ENCODE peak calls at places on chromosome 1, in four cellular contexts. One of them, this sample, is unnamed.

GRCh38 chr1:78541479-78541878 is 50.7 kb downstream of the PTGFR start:
- DNase-seq in esophagus squamous epithelium: no peak
- DNase-seq in astrocyte of the cerebellum: no peak
- DNase-seq in GM10248: no peak
- DNase-seq in this sample: no peak

GRCh38 chr1:185720633-185721272 is 13.4 kb upstream of the HMCN1 start:
- DNase-seq in esophagus squamous epithelium: no peak
- DNase-seq in astrocyte of the cerebellum: peak; percentile 64
- DNase-seq in GM10248: no peak
- DNase-seq in this sample: no peak

GRCh38 chr1:84208935-84209334 is 64.9 kb downstream of the PRKACB start:
- DNase-seq in esophagus squamous epithelium: no peak
- DNase-seq in astrocyte of the cerebellum: no peak
- DNase-seq in GM10248: no peak
- DNase-seq in this sample: no peak

GRCh38 chr1:86640161-86640560 is 64.2 kb upstream of the SH3GLB1 start:
- DNase-seq in esophagus squamous epithelium: no peak
- DNase-seq in astrocyte of the cerebellum: no peak
- DNase-seq in GM10248: no peak
- DNase-seq in this sample: no peak

GRCh38 chr1:228865613-228866320 is 130.5 kb downstream of the RHOU start:
- DNase-seq in esophagus squamous epithelium: no peak
- DNase-seq in astrocyte of the cerebellum: no peak
- DNase-seq in GM10248: no peak
- DNase-seq in this sample: no peak

GRCh38 chr1:178273707-178274410 is 180.0 kb downstream of the RASAL2 start:
- DNase-seq in esophagus squamous epithelium: no peak
- DNase-seq in astrocyte of the cerebellum: no peak
- DNase-seq in GM10248: peak; percentile 14
- DNase-seq in this sample: no peak

GRCh38 chr1:55720243-55720642 is 505.1 kb upstream of the USP24 start:
- DNase-seq in esophagus squamous epithelium: no peak
- DNase-seq in astrocyte of the cerebellum: no peak
- DNase-seq in GM10248: no peak
- DNase-seq in this sample: no peak

GRCh38 chr1:109266965-109267364 is 16.0 kb downstream of the PSRC1 start:
- DNase-seq in esophagus squamous epithelium: no peak
- DNase-seq in astrocyte of the cerebellum: peak; percentile 76
- DNase-seq in GM10248: no peak
- DNase-seq in this sample: no peak

GRCh38 chr1:82227696-82228095 is 427.0 kb downstream of the ADGRL2 start:
- DNase-seq in esophagus squamous epithelium: no peak
- DNase-seq in astrocyte of the cerebellum: peak; percentile 55
- DNase-seq in GM10248: no peak
- DNase-seq in this sample: no peak

GRCh38 chr1:76330993-76331603 is 256.6 kb downstream of the ST6GALNAC3 start:
- DNase-seq in esophagus squamous epithelium: no peak
- DNase-seq in astrocyte of the cerebellum: peak; percentile 69
- DNase-seq in GM10248: peak; percentile 28
- DNase-seq in this sample: peak; percentile 62

GRCh38 chr1:227766015-227766634 is 30.9 kb downstream of the SNAP47 start:
- DNase-seq in esophagus squamous epithelium: no peak
- DNase-seq in astrocyte of the cerebellum: no peak
- DNase-seq in GM10248: no peak
- DNase-seq in this sample: peak; percentile 92

GRCh38 chr1:53369034-53369750 is 41.3 kb upstream of the LRP8 start:
- DNase-seq in esophagus squamous epithelium: no peak
- DNase-seq in astrocyte of the cerebellum: no peak
- DNase-seq in GM10248: no peak
- DNase-seq in this sample: no peak

DNA sequence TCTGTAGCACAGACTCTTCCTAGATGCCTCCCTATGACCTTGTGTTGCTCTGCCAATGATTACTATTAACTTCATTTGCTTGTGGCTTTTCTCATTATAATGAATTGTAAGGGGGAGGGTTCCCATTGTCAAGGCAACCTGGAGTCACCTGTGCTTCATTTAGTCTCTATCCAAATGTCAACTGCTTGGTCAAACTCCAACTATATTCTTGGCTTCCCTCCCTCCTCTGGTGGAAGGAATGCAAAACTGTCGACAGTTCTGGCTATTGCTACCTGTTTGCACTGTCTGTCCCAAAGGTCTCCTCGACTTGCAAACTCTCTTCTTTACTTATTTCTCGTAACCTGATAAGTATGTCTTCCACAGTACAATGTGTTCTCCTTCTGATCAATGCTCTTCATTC is 100.3 kb downstream of the CACNA1E start:
- DNase-seq in esophagus squamous epithelium: no peak
- DNase-seq in astrocyte of the cerebellum: no peak
- DNase-seq in GM10248: no peak
- DNase-seq in this sample: no peak
- TF ChIP-seq CTCF in esophagus squamous epithelium: peak; percentile 40
- TF ChIP-seq CTCF in astrocyte of the cerebellum: no peak
- TF ChIP-seq CTCF in GM10248: no peak
- TF ChIP-seq CTCF in this sample: no peak

DNA sequence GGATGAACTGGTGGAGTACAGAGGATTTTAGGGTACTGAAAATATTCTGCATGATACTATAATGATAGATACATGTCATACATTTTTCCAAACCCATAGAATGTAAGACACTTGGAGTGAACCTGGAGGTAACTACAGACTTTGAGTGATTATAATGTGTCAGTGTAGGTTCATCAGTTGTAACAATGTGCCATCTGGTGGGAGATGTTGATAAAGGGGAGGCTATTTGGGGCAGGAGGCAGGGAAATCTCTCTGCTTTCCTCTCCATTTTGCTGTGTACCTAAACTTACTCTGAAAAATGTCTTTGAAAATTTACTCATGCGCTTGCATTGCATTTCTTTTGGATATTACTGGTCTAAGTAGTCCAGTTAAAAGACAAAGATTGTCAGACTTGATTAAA is 35.2 kb downstream of the PTBP2 start:
- DNase-seq in esophagus squamous epithelium: no peak
- DNase-seq in astrocyte of the cerebellum: no peak
- DNase-seq in GM10248: no peak
- DNase-seq in this sample: no peak
- TF ChIP-seq CTCF in esophagus squamous epithelium: peak; percentile 14
- TF ChIP-seq CTCF in astrocyte of the cerebellum: no peak
- TF ChIP-seq CTCF in GM10248: no peak
- TF ChIP-seq CTCF in this sample: no peak

GRCh38 chr1:197619008-197619640 is 156.2 kb downstream of the DENND1B start:
- DNase-seq in esophagus squamous epithelium: no peak
- DNase-seq in astrocyte of the cerebellum: peak; percentile 19
- DNase-seq in GM10248: no peak
- DNase-seq in this sample: no peak
- TF ChIP-seq CTCF in esophagus squamous epithelium: peak; percentile 50
- TF ChIP-seq CTCF in astrocyte of the cerebellum: peak; percentile 11
- TF ChIP-seq CTCF in GM10248: no peak
- TF ChIP-seq CTCF in this sample: peak; percentile 37

GRCh38 chr1:21873761-21874160 is 61.7 kb downstream of the LDLRAD2 start:
- DNase-seq in esophagus squamous epithelium: no peak
- DNase-seq in astrocyte of the cerebellum: no peak
- DNase-seq in GM10248: no peak
- DNase-seq in this sample: no peak

GRCh38 chr1:21874328-21874727 is 62.3 kb downstream of the LDLRAD2 start:
- DNase-seq in esophagus squamous epithelium: no peak
- DNase-seq in astrocyte of the cerebellum: no peak
- DNase-seq in GM10248: no peak
- DNase-seq in this sample: no peak

GRCh38 chr1:21874778-21875547 is 62.1 kb downstream of the HSPG2 start:
- DNase-seq in esophagus squamous epithelium: no peak
- DNase-seq in astrocyte of the cerebellum: no peak
- DNase-seq in GM10248: no peak
- DNase-seq in this sample: no peak

GRCh38 chr1:21876267-21876666 is 60.8 kb downstream of the HSPG2 start:
- DNase-seq in esophagus squamous epithelium: no peak
- DNase-seq in astrocyte of the cerebellum: no peak
- DNase-seq in GM10248: no peak
- DNase-seq in this sample: no peak

GRCh38 chr1:21875621-21876063 is 61.5 kb downstream of the HSPG2 start:
- DNase-seq in esophagus squamous epithelium: no peak
- DNase-seq in astrocyte of the cerebellum: no peak
- DNase-seq in GM10248: no peak
- DNase-seq in this sample: no peak
- TF ChIP-seq CTCF in esophagus squamous epithelium: no peak
- TF ChIP-seq CTCF in astrocyte of the cerebellum: no peak
- TF ChIP-seq CTCF in GM10248: no peak
- TF ChIP-seq CTCF in this sample: no peak

GRCh38 chr1:234865171-234866006 is 255.4 kb upstream of the IRF2BP2 start:
- DNase-seq in esophagus squamous epithelium: no peak
- DNase-seq in astrocyte of the cerebellum: no peak
- DNase-seq in GM10248: no peak
- DNase-seq in this sample: no peak
- TF ChIP-seq CTCF in esophagus squamous epithelium: no peak
- TF ChIP-seq CTCF in astrocyte of the cerebellum: no peak
- TF ChIP-seq CTCF in GM10248: no peak
- TF ChIP-seq CTCF in this sample: no peak